ENCODE peak calls at places on chromosomes 4 and X, in seven cellular contexts. One of them, this sample, is unnamed.

GRCh38 chrX:153989971-153990655 is 17.6 kb downstream of the TMEM187 start:
- DNase-seq in adrenal gland: no peak
- DNase-seq in A673: no peak
- DNase-seq in OCI-LY7: no peak
- DNase-seq in heart right ventricle: no peak
- DNase-seq in A549: no peak
- DNase-seq in CD8-positive, alpha-beta T cell: peak; percentile 45
- DNase-seq in this sample: no peak

GRCh38 chrX:152993933-152994332 is at the start of gene PNMA5:
- DNase-seq in adrenal gland: no peak
- DNase-seq in A673: no peak
- DNase-seq in CD8-positive, alpha-beta T cell: no peak
- DNase-seq in heart right ventricle: no peak
- DNase-seq in OCI-LY7: no peak
- DNase-seq in A549: no peak
- DNase-seq in this sample: no peak

GRCh38 chrX:56813318-56813837 is 84.3 kb downstream of the NBDY start:
- DNase-seq in heart right ventricle: no peak
- DNase-seq in CD8-positive, alpha-beta T cell: peak; percentile 81
- DNase-seq in adrenal gland: peak; percentile 60
- DNase-seq in A549: no peak
- DNase-seq in OCI-LY7: no peak
- DNase-seq in A673: no peak
- DNase-seq in this sample: peak; percentile 75

GRCh38 chrX:45344597-45344996 is 143.9 kb upstream of the DIPK2B start:
- DNase-seq in heart right ventricle: no peak
- DNase-seq in OCI-LY7: no peak
- DNase-seq in CD8-positive, alpha-beta T cell: no peak
- DNase-seq in adrenal gland: no peak
- DNase-seq in A549: no peak
- DNase-seq in A673: no peak
- DNase-seq in this sample: no peak

GRCh38 chr4:169417629-169418282 is 147.0 kb upstream of the SH3RF1 start:
- DNase-seq in OCI-LY7: no peak
- DNase-seq in heart right ventricle: no peak
- DNase-seq in CD8-positive, alpha-beta T cell: no peak
- DNase-seq in A673: no peak
- DNase-seq in adrenal gland: no peak
- DNase-seq in A549: no peak
- DNase-seq in this sample: no peak

GRCh38 chrX:13669246-13669689 is 16.3 kb downstream of the TCEANC start:
- DNase-seq in OCI-LY7: no peak
- DNase-seq in A549: peak; percentile 87
- DNase-seq in CD8-positive, alpha-beta T cell: peak; percentile 63
- DNase-seq in A673: peak; percentile 12
- DNase-seq in adrenal gland: peak; percentile 85
- DNase-seq in heart right ventricle: no peak
- DNase-seq in this sample: no peak

GRCh38 chr4:36677122-36677521 is 395.7 kb downstream of the DTHD1 start:
- DNase-seq in A673: no peak
- DNase-seq in adrenal gland: no peak
- DNase-seq in heart right ventricle: no peak
- DNase-seq in OCI-LY7: no peak
- DNase-seq in A549: no peak
- DNase-seq in CD8-positive, alpha-beta T cell: no peak
- DNase-seq in this sample: no peak

GRCh38 chrX:17374619-17375360 is at the start of gene NHS:
- DNase-seq in adrenal gland: peak; percentile 81
- DNase-seq in heart right ventricle: peak; percentile 63
- DNase-seq in CD8-positive, alpha-beta T cell: no peak
- DNase-seq in OCI-LY7: no peak
- DNase-seq in A549: peak; percentile 87
- DNase-seq in A673: peak; percentile 57
- DNase-seq in this sample: peak; percentile 82

GRCh38 chr4:96305030-96305429 is 465.1 kb downstream of the PDHA2 start:
- DNase-seq in adrenal gland: no peak
- DNase-seq in OCI-LY7: no peak
- DNase-seq in A549: no peak
- DNase-seq in A673: no peak
- DNase-seq in heart right ventricle: no peak
- DNase-seq in CD8-positive, alpha-beta T cell: no peak
- DNase-seq in this sample: no peak

GRCh38 chrX:156003486-156004185 is 6.1 kb downstream of the IL9R start:
- DNase-seq in CD8-positive, alpha-beta T cell: no peak
- DNase-seq in A673: no peak
- DNase-seq in A549: no peak
- DNase-seq in heart right ventricle: no peak
- DNase-seq in adrenal gland: no peak
- DNase-seq in OCI-LY7: no peak
- DNase-seq in this sample: no peak

GRCh38 chr4:73523126-73523525 is 41.6 kb downstream of the AFM start:
- DNase-seq in A673: no peak
- DNase-seq in CD8-positive, alpha-beta T cell: no peak
- DNase-seq in OCI-LY7: no peak
- DNase-seq in heart right ventricle: no peak
- DNase-seq in adrenal gland: no peak
- DNase-seq in A549: no peak
- DNase-seq in this sample: no peak

GRCh38 chr4:184979461-184980124 is 38.7 kb upstream of the HELT start:
- DNase-seq in A549: no peak
- DNase-seq in CD8-positive, alpha-beta T cell: no peak
- DNase-seq in A673: no peak
- DNase-seq in OCI-LY7: no peak
- DNase-seq in adrenal gland: peak; percentile 25
- DNase-seq in heart right ventricle: no peak
- DNase-seq in this sample: no peak

GRCh38 chrX:330726-331144 is 12.1 kb upstream of the GTPBP6 start:
- DNase-seq in heart right ventricle: no peak
- DNase-seq in A549: no peak
- DNase-seq in A673: no peak
- DNase-seq in CD8-positive, alpha-beta T cell: no peak
- DNase-seq in adrenal gland: no peak
- DNase-seq in OCI-LY7: no peak
- DNase-seq in this sample: no peak

GRCh38 chr4:168744021-168744420 is 247.2 kb downstream of the PALLD start:
- DNase-seq in heart right ventricle: no peak
- DNase-seq in A549: peak; percentile 23
- DNase-seq in OCI-LY7: no peak
- DNase-seq in adrenal gland: no peak
- DNase-seq in A673: no peak
- DNase-seq in CD8-positive, alpha-beta T cell: no peak
- DNase-seq in this sample: no peak

GRCh38 chrX:17456526-17456925 is 81.5 kb downstream of the NHS start:
- DNase-seq in A549: no peak
- DNase-seq in adrenal gland: no peak
- DNase-seq in CD8-positive, alpha-beta T cell: no peak
- DNase-seq in heart right ventricle: no peak
- DNase-seq in OCI-LY7: no peak
- DNase-seq in A673: no peak
- DNase-seq in this sample: no peak

GRCh38 chr4:107736924-107737448 is 17.0 kb upstream of the PAPSS1 start:
- DNase-seq in A549: peak; percentile 29
- DNase-seq in OCI-LY7: peak; percentile 63
- DNase-seq in CD8-positive, alpha-beta T cell: peak; percentile 25
- DNase-seq in adrenal gland: no peak
- DNase-seq in heart right ventricle: no peak
- DNase-seq in A673: peak; percentile 69
- DNase-seq in this sample: no peak

GRCh38 chrX:129984196-129984962 is 1.9 kb downstream of the BCORL1 start:
- DNase-seq in CD8-positive, alpha-beta T cell: peak; percentile 32
- DNase-seq in heart right ventricle: peak; percentile 40
- DNase-seq in OCI-LY7: peak; percentile 14
- DNase-seq in adrenal gland: peak; percentile 49
- DNase-seq in A549: peak; percentile 23
- DNase-seq in A673: no peak
- DNase-seq in this sample: no peak
- H3K4me3 ChIP-seq in CD8-positive, alpha-beta T cell: peak overlapping the region; percentile 48
- H3K4me3 ChIP-seq in heart right ventricle: no peak overlapping the region
- H3K4me3 ChIP-seq in OCI-LY7: peak overlapping the region; percentile 58
- H3K4me3 ChIP-seq in adrenal gland: no peak overlapping the region
- H3K4me3 ChIP-seq in A549: no peak overlapping the region
- H3K4me3 ChIP-seq in A673: peak overlapping the region; percentile 47
- H3K4me3 ChIP-seq in this sample: no peak overlapping the region

GRCh38 chr4:6307891-6308290 is 38.2 kb downstream of the WFS1 start:
- DNase-seq in adrenal gland: no peak
- DNase-seq in A549: no peak
- DNase-seq in CD8-positive, alpha-beta T cell: no peak
- DNase-seq in OCI-LY7: no peak
- DNase-seq in A673: no peak
- DNase-seq in heart right ventricle: no peak
- DNase-seq in this sample: no peak

GRCh38 chr4:6306299-6306698 is 36.6 kb downstream of the WFS1 start:
- DNase-seq in OCI-LY7: no peak
- DNase-seq in adrenal gland: no peak
- DNase-seq in A549: no peak
- DNase-seq in CD8-positive, alpha-beta T cell: no peak
- DNase-seq in heart right ventricle: no peak
- DNase-seq in A673: no peak
- DNase-seq in this sample: no peak

GRCh38 chr4:6309755-6310154 is 40.1 kb downstream of the WFS1 start:
- DNase-seq in adrenal gland: no peak
- DNase-seq in OCI-LY7: no peak
- DNase-seq in A549: no peak
- DNase-seq in A673: no peak
- DNase-seq in CD8-positive, alpha-beta T cell: no peak
- DNase-seq in heart right ventricle: no peak
- DNase-seq in this sample: no peak

GRCh38 chr4:6307230-6307629 is 37.6 kb downstream of the WFS1 start:
- DNase-seq in A549: no peak
- DNase-seq in OCI-LY7: no peak
- DNase-seq in heart right ventricle: no peak
- DNase-seq in adrenal gland: no peak
- DNase-seq in CD8-positive, alpha-beta T cell: no peak
- DNase-seq in A673: no peak
- DNase-seq in this sample: no peak

GRCh38 chr4:6308890-6309643 is 39.4 kb downstream of the WFS1 start:
- DNase-seq in heart right ventricle: peak; percentile 42
- DNase-seq in A673: peak; percentile 21
- DNase-seq in OCI-LY7: no peak
- DNase-seq in A549: peak; percentile 29
- DNase-seq in CD8-positive, alpha-beta T cell: peak; percentile 26
- DNase-seq in adrenal gland: no peak
- DNase-seq in this sample: no peak
- TF ChIP-seq CTCF in heart right ventricle: no peak
- TF ChIP-seq CTCF in A673: no peak
- TF ChIP-seq CTCF in OCI-LY7: no peak
- TF ChIP-seq CTCF in A549: no peak
- TF ChIP-seq CTCF in CD8-positive, alpha-beta T cell: no peak
- TF ChIP-seq CTCF in adrenal gland: no peak
- TF ChIP-seq CTCF in this sample: no peak

GRCh38 chrX:37746951-37747350 is 32.9 kb upstream of the CYBB start:
- DNase-seq in heart right ventricle: no peak
- DNase-seq in A549: no peak
- DNase-seq in A673: no peak
- DNase-seq in OCI-LY7: no peak
- DNase-seq in CD8-positive, alpha-beta T cell: no peak
- DNase-seq in adrenal gland: no peak
- DNase-seq in this sample: no peak
- H3K4me3 ChIP-seq in heart right ventricle: no peak overlapping the region
- H3K4me3 ChIP-seq in A549: no peak overlapping the region
- H3K4me3 ChIP-seq in A673: no peak overlapping the region
- H3K4me3 ChIP-seq in OCI-LY7: no peak overlapping the region
- H3K4me3 ChIP-seq in CD8-positive, alpha-beta T cell: no peak overlapping the region
- H3K4me3 ChIP-seq in adrenal gland: no peak overlapping the region
- H3K4me3 ChIP-seq in this sample: no peak overlapping the region

GRCh38 chr4:7906171-7906581 is 33.5 kb downstream of the AFAP1 start:
- DNase-seq in A549: no peak
- DNase-seq in heart right ventricle: no peak
- DNase-seq in A673: no peak
- DNase-seq in OCI-LY7: no peak
- DNase-seq in adrenal gland: no peak
- DNase-seq in CD8-positive, alpha-beta T cell: no peak
- DNase-seq in this sample: no peak

GRCh38 chr4:7908668-7909067 is 31.0 kb downstream of the AFAP1 start:
- DNase-seq in A673: no peak
- DNase-seq in CD8-positive, alpha-beta T cell: no peak
- DNase-seq in OCI-LY7: peak; percentile 41
- DNase-seq in heart right ventricle: no peak
- DNase-seq in adrenal gland: no peak
- DNase-seq in A549: no peak
- DNase-seq in this sample: no peak

GRCh38 chr4:7905461-7905915 is 34.2 kb downstream of the AFAP1 start:
- DNase-seq in adrenal gland: peak; percentile 76
- DNase-seq in OCI-LY7: no peak
- DNase-seq in A549: no peak
- DNase-seq in CD8-positive, alpha-beta T cell: no peak
- DNase-seq in A673: peak; percentile 40
- DNase-seq in heart right ventricle: no peak
- DNase-seq in this sample: no peak

GRCh38 chr4:7904942-7905341 is 34.7 kb downstream of the AFAP1 start:
- DNase-seq in CD8-positive, alpha-beta T cell: no peak
- DNase-seq in adrenal gland: no peak
- DNase-seq in A673: peak; percentile 91
- DNase-seq in heart right ventricle: no peak
- DNase-seq in A549: peak; percentile 36
- DNase-seq in OCI-LY7: no peak
- DNase-seq in this sample: no peak

GRCh38 chr4:7907142-7907541 is 32.5 kb downstream of the AFAP1 start:
- DNase-seq in OCI-LY7: no peak
- DNase-seq in CD8-positive, alpha-beta T cell: no peak
- DNase-seq in A673: no peak
- DNase-seq in adrenal gland: no peak
- DNase-seq in A549: no peak
- DNase-seq in heart right ventricle: no peak
- DNase-seq in this sample: no peak
- TF ChIP-seq CTCF in OCI-LY7: no peak
- TF ChIP-seq CTCF in CD8-positive, alpha-beta T cell: no peak
- TF ChIP-seq CTCF in A673: no peak
- TF ChIP-seq CTCF in adrenal gland: no peak
- TF ChIP-seq CTCF in A549: no peak
- TF ChIP-seq CTCF in heart right ventricle: no peak
- TF ChIP-seq CTCF in this sample: no peak

DNA sequence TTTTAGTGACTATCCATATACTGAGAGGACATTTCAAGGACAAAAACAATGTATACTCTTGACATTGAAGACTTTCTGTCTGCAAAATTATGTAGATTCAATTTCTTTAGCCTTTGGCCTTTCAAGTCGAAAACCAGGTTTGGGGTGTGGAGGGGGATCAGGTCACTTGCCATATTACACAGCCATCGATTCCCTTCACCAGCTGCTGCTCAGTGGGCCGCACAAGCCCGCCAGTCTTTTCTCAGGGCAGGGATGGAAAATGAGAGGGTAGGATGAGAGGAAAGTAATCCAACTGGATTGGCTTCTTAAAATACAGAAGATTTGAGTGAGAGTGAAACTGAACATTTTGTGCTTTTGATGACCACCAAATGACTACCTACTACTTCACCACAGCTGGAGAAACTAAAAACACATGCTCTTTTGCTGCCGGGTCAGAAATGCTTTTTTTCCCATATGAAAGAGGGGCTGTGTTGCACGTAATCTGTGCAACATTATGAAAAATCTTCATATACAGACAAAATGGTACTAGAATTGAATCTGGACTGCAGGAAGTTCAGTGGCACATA is 51.4 kb downstream of the FHL1 start:
- DNase-seq in adrenal gland: no peak
- DNase-seq in OCI-LY7: no peak
- DNase-seq in A673: no peak
- DNase-seq in A549: no peak
- DNase-seq in CD8-positive, alpha-beta T cell: no peak
- DNase-seq in heart right ventricle: no peak
- DNase-seq in this sample: no peak
- H3K4me3 ChIP-seq in adrenal gland: no peak overlapping the region
- H3K4me3 ChIP-seq in OCI-LY7: no peak overlapping the region
- H3K4me3 ChIP-seq in A673: no peak overlapping the region
- H3K4me3 ChIP-seq in A549: no peak overlapping the region
- H3K4me3 ChIP-seq in CD8-positive, alpha-beta T cell: no peak overlapping the region
- H3K4me3 ChIP-seq in heart right ventricle: peak overlapping the region; percentile 28
- H3K4me3 ChIP-seq in this sample: peak overlapping the region; percentile 60